ENCODE peak calls at places on chromosomes 1 and 21, in five cellular contexts. F is H9, R is left lung, S is right lobe of liver, Q is H1. A is an unnamed sample. For H3K4me1, the result is how much of the 10 kb centered on the place peaks cover.

GRCh38 chr1:179105393-179105792 is 23.5 kb downstream of the TOR3A start:
- DNase-seq in Q (peak), R (no peak), F (peak), S (no peak), A (no peak)

GRCh38 chr1:198283222-198283621 is 126.4 kb downstream of the NEK7 start:
- DNase-seq in R (no peak), S (no peak), F (no peak), Q (no peak), A (no peak)

GRCh38 chr1:15525043-15525958 is 1.3 kb upstream of the CASP9 start:
- DNase-seq in F (no peak), R (peak), Q (no peak), S (no peak), A (no peak)

GRCh38 chr21:17414766-17415165 is 98.1 kb upstream of the CXADR start:
- DNase-seq in Q (no peak), F (no peak), R (no peak), S (no peak), A (no peak)

GRCh38 chr1:187551061-187551460 is 722.3 kb downstream of the PLA2G4A start:
- DNase-seq in R (peak), F (peak), Q (peak), S (no peak), A (peak)

GRCh38 chr1:167431261-167431908 is 86.9 kb downstream of the CD247 start:
- DNase-seq in S (no peak), F (no peak), Q (peak), R (no peak), A (no peak)

GRCh38 chr1:62076286-62076685 is 118.4 kb upstream of the L1TD1 start:
- DNase-seq in F (no peak), S (no peak), Q (no peak), R (no peak), A (no peak)

GRCh38 chr1:226019550-226019949 is 20.4 kb upstream of the SDE2 start:
- DNase-seq in S (no peak), Q (no peak), F (no peak), R (no peak), A (no peak)

GRCh38 chr1:90371106-90371813 is 345.8 kb downstream of the BARHL2 start:
- DNase-seq in R (no peak), S (no peak), Q (no peak), F (no peak), A (no peak)

GRCh38 chr1:185483647-185484450 is 166.8 kb upstream of the IVNS1ABP start:
- DNase-seq in R (no peak), S (no peak), F (no peak), Q (no peak), A (no peak)

GRCh38 chr1:37602750-37603694 is 7.3 kb upstream of the GNL2 start:
- DNase-seq in Q (peak), F (peak), R (no peak), S (no peak), A (peak)

GRCh38 chr21:33057385-33057940 is 12.5 kb upstream of the OLIG1 start:
- DNase-seq in F (no peak), S (no peak), Q (no peak), R (no peak), A (no peak)

GRCh38 chr1:84847253-84848247 is 45.5 kb downstream of the LPAR3 start:
- DNase-seq in Q (no peak), S (peak), F (no peak), R (peak), A (no peak)

GRCh38 chr1:18866846-18867245 is 7.4 kb upstream of the TAS1R2 start:
- DNase-seq in F (no peak), R (no peak), Q (no peak), S (no peak), A (no peak)

GRCh38 chr1:81498370-81499184 is 302.2 kb upstream of the ADGRL2 start:
- DNase-seq in Q (no peak), F (no peak), R (no peak), S (no peak), A (no peak)

GRCh38 chr1:2374260-2375155 is 16.8 kb downstream of the MORN1 start:
- DNase-seq in R (peak), S (peak), Q (no peak), F (no peak), A (no peak)

GRCh38 chr1:156245451-156246232 is 2.2 kb downstream of the PAQR6 start:
- DNase-seq in S (no peak), Q (peak), F (peak), R (peak), A (no peak)

GRCh38 chr1:207020709-207021107 is 11.8 kb downstream of the C1orf116 start:
- DNase-seq in R (no peak), S (no peak), F (no peak), Q (no peak), A (no peak)

GRCh38 chr1:3819626-3820245 is 23.4 kb upstream of the LRRC47 start:
- DNase-seq in Q (no peak), F (no peak), S (no peak), R (no peak), A (no peak)

GRCh38 chr1:156768610-156769295 is 1.4 kb downstream of the PRCC start:
- DNase-seq in S (no peak), Q (no peak), F (no peak), R (no peak), A (no peak)

GRCh38 chr1:61907102-61907501 is 164.8 kb downstream of the PATJ start:
- DNase-seq in S (no peak), F (no peak), Q (no peak), R (no peak), A (no peak)

GRCh38 chr1:224498574-224499170 is 64.1 kb upstream of the WDR26 start:
- DNase-seq in S (no peak), R (no peak), F (peak), Q (peak), A (peak)

GRCh38 chr21:16145479-16145878 is 415.7 kb downstream of the USP25 start:
- DNase-seq in S (no peak), F (no peak), Q (no peak), R (peak), A (no peak)

GRCh38 chr1:111690306-111690617 is 48.9 kb downstream of the INKA2 start:
- DNase-seq in F (no peak), S (no peak), Q (no peak), R (no peak), A (no peak)

GRCh38 chr1:62513013-62513412 is 76.2 kb downstream of the USP1 start:
- DNase-seq in F (no peak), Q (no peak), R (no peak), S (no peak), A (no peak)

GRCh38 chr1:56590520-56591011 is 11.2 kb upstream of the PLPP3 start:
- DNase-seq in S (no peak), R (no peak), F (no peak), Q (no peak), A (no peak)

GRCh38 chr21:36381841-36382589 is 3.2 kb upstream of the CHAF1B start:
- DNase-seq in S (no peak), R (no peak), F (no peak), Q (no peak), A (no peak)

GRCh38 chr1:33387512-33388079 is 43.3 kb downstream of the PHC2 start:
- DNase-seq in R (no peak), Q (no peak), S (no peak), F (no peak), A (no peak)

GRCh38 chr1:153791856-153792253 is 16.6 kb downstream of the SLC27A3 start:
- DNase-seq in S (no peak), R (no peak), F (peak), Q (no peak), A (no peak)

GRCh38 chr1:237146247-237146646 is 104.3 kb downstream of the RYR2 start:
- DNase-seq in Q (no peak), R (no peak), F (no peak), S (no peak), A (no peak)

GRCh38 chr1:91166106-91166712 is 144.4 kb upstream of the ZNF644 start:
- DNase-seq in F (peak), Q (no peak), R (no peak), S (peak), A (no peak)

GRCh38 chr1:234691567-234691966 is 81.6 kb upstream of the IRF2BP2 start:
- DNase-seq in R (no peak), Q (no peak), F (no peak), S (no peak), A (no peak)

GRCh38 chr1:161905269-161905884 is 118.3 kb downstream of the OLFML2B start:
- DNase-seq in F (no peak), Q (no peak), S (no peak), R (no peak), A (peak)

GRCh38 chr1:216346521-216346920 is 76.7 kb downstream of the USH2A start:
- DNase-seq in S (no peak), F (no peak), Q (no peak), R (no peak), A (no peak)

GRCh38 chr1:225343618-225344017 is 84.2 kb downstream of the LBR start:
- DNase-seq in R (no peak), S (no peak), F (no peak), Q (no peak), A (no peak)

GRCh38 chr1:72281144-72281543 is 1.2 kb downstream of the NEGR1 start:
- DNase-seq in R (no peak), Q (no peak), F (no peak), S (no peak), A (no peak)

GRCh38 chr1:209355415-209355814 is 228.1 kb upstream of the CAMK1G start:
- DNase-seq in S (no peak), F (no peak), Q (no peak), R (no peak), A (no peak)

GRCh38 chr21:32083175-32083574 is 195.7 kb downstream of the MIS18A start:
- DNase-seq in F (no peak), Q (no peak), R (no peak), S (no peak), A (no peak)

GRCh38 chr21:25329227-25329626 is 278.1 kb downstream of the MRPL39 start:
- DNase-seq in R (no peak), F (no peak), S (no peak), Q (no peak), A (no peak)

GRCh38 chr1:15260418-15261154 is 13.6 kb downstream of the FHAD1 start:
- DNase-seq in F (no peak), S (no peak), Q (peak), R (no peak), A (no peak)

DNA sequence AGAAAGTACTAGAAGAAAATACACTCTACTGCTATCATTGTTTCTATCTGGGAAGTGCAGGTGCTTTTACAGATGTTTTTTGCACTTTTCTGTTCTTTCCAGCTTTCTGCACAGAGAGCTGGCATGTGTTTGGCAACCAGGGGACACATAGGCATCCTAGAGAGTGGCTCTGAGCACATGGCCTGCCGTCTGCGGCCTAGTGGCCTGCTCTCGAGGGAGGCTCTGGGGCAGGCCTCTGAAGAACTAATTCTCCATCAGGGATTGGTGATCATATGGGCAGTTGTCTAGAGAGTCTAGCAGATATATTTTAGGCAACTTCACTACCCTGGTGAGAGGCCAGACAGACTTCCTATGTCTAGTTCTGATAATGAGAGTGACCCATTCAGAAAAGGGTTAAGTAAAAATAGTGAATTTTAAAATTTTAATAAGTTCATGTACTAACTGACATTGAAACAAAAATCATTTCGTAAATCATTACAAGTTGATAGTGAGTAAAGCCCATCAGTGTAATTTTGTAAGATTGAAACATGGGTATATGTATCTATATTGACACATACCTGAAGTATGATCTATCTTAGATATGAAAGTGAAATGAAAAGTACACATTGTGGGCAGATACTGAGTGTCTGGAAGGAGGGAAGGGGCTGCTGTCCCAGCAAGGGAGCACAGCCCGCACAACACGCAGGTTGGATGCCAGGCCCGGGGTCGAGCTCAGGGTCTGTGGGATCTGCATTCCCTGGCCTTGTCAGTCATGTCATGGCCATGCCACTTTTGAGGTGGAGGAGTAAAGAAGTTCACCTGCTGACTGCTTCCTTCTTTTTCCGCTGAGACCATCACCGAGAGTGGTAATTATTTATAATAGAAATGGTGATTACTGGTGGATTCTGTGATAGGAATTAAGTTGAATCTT is 79.8 kb downstream of the PCBP3 start:
- DNase-seq in S (no peak), R (no peak), Q (no peak), F (no peak), A (no peak)
- H3K4me1 ChIP-seq in S (under half), R (under half), Q (under half), F (under half), A (under half)

GRCh38 chr1:219189021-219189824 is 15.5 kb downstream of the LYPLAL1 start:
- DNase-seq in S (no peak), R (no peak), F (no peak), Q (no peak), A (no peak)

GRCh38 chr1:219188331-219188803 is 14.7 kb downstream of the LYPLAL1 start:
- DNase-seq in R (no peak), Q (no peak), F (no peak), S (no peak), A (no peak)

GRCh38 chr1:219185486-219186117 is 11.9 kb downstream of the LYPLAL1 start:
- DNase-seq in Q (no peak), R (no peak), S (no peak), F (no peak), A (no peak)

GRCh38 chr1:219179293-219179692 is 5.6 kb downstream of the LYPLAL1 start:
- DNase-seq in Q (no peak), R (no peak), F (no peak), S (no peak), A (no peak)

GRCh38 chr1:219184337-219184736 is 10.7 kb downstream of the LYPLAL1 start:
- DNase-seq in S (no peak), Q (no peak), R (no peak), F (no peak), A (no peak)
- H3K27ac ChIP-seq in S (no peak), Q (no peak), R (no peak), F (no peak), A (no peak)

GRCh38 chr1:8468751-8469150 is 150.8 kb downstream of the SLC45A1 start:
- DNase-seq in S (no peak), F (no peak), Q (peak), R (no peak), A (no peak)

GRCh38 chr1:8464987-8465386 is 147.1 kb downstream of the SLC45A1 start:
- DNase-seq in Q (no peak), F (no peak), S (no peak), R (no peak), A (no peak)

GRCh38 chr1:8465692-8466091 is 147.8 kb downstream of the SLC45A1 start:
- DNase-seq in F (no peak), R (no peak), S (no peak), Q (no peak), A (no peak)

GRCh38 chr1:8464377-8464776 is 146.5 kb downstream of the SLC45A1 start:
- DNase-seq in Q (no peak), F (no peak), R (no peak), S (no peak), A (no peak)

GRCh38 chr1:8467308-8467707 is 149.4 kb downstream of the SLC45A1 start:
- DNase-seq in S (no peak), Q (no peak), R (no peak), F (no peak), A (no peak)
- H3K4me1 ChIP-seq in S (under half), Q (under half), R (under half), F (under half), A (under half)

GRCh38 chr1:181097242-181097641 is 8.7 kb downstream of the IER5 start:
- DNase-seq in F (no peak), R (no peak), S (no peak), Q (no peak), A (no peak)

GRCh38 chr1:181094402-181094801 is 5.9 kb downstream of the IER5 start:
- DNase-seq in R (no peak), F (no peak), S (no peak), Q (no peak), A (no peak)

GRCh38 chr1:181095763-181096184 is 7.3 kb downstream of the IER5 start:
- DNase-seq in R (no peak), F (no peak), Q (no peak), S (no peak), A (no peak)

GRCh38 chr1:181094813-181095212 is 6.3 kb downstream of the IER5 start:
- DNase-seq in S (no peak), Q (no peak), F (no peak), R (no peak), A (no peak)

DNA sequence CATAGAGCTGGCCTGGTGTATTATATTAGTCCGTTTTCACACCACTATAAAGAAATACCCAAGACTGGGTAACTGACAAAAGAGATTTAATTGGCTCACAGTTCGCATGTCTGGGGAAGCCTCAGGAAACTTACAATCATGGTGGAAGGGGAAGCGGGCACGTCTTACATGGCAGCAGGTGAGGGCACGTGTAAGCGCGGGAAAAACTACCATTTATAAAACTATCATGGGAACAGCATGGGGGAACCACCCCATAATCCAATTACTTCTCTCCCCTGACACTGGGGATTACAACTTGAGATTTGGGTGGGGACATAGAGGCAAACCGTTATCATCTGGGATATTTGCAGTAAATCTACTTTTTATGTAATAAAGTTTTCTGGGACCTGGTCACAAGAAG is 6.8 kb downstream of the IER5 start:
- DNase-seq in F (no peak), Q (no peak), S (no peak), R (no peak), A (no peak)
- H3K27ac ChIP-seq in F (no peak), Q (no peak), S (no peak), R (no peak), A (no peak)

DNA sequence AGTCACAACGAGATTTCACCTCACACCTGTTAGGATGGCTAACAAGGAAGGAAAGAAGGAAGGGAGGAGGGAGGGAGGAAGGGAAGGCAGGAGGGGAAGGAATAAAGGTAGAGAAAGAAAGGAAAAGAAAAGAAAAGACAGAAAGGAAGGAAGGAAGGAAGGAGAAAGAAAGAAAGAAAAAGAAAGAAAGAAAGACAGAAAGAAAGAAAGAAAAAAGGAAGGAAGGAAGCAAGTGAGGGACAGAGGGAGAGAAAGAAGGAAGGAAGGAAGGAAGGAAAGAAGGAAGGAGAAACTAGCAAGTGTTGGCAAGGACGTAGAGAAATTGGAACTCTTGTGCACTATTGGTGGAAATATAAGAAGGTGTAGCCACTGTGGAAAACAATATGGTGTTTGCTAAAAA is 52.2 kb downstream of the CCDC185 start:
- DNase-seq in R (no peak), S (no peak), F (no peak), Q (no peak), A (no peak)
- H3K4me1 ChIP-seq in R (under half), S (under half), F (under half), Q (under half), A (under half)

DNA sequence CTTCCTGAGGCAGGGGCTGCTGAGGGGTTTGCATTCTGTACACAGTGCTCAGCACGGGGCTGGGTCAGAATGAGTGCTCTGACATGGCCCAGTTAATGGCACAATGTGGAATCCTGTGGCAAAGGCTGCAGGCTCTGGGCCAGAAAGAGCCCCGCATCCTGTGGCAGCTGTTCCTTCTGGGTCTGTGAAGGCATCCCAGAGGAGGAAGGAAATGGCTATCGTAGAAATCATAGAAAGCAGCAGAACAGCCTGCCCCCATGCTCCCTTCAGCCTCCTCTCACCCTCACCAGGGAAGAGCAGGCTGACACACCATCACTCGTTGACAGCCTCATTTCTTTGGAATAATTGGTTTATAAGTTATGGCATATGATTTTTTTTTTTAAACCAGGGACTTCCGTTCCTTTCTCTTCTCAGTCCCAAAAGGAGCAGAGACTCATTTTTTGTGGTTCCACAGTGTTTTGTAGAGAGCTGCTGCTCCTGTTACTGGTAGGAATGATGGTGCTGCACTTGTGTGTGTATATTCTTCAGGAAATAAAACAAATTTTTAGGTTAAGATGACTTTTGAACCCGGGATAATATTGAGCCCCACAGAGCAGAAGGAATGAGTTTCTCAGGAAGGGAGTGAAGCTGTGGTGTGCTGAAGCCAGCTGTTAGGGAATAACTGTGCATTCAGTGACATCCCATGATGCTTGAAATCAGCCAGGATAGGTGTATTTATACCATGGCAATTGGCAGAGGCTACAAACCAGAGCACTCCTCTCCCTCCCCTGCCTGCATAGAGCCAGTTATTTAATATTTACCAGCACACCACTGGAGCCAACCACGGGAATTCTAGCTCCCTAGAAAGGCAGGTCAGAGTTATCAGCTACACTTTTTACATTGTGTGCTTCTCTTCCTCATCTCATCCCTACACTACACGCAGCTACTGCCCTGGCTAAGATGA is 32.0 kb downstream of the PLXNA2 start:
- DNase-seq in R (no peak), S (no peak), Q (no peak), F (no peak), A (no peak)
- H3K27ac ChIP-seq in R (no peak), S (no peak), Q (no peak), F (no peak), A (no peak)

A was measured in iPS DF 6.9.